ENCODE peak calls at places on chromosomes 5 and 9, in six cellular contexts. Z is heart left ventricle, B is AG04450, H is cardiac muscle cell, R is cardiac fibroblast, L is neural progenitor cell. P is an unnamed sample.

GRCh38 chr9:35749515-35750255 is 598 bp downstream of the RGP1 start:
- DNase-seq in Z (peak), R (no peak), L (peak), H (no peak), B (no peak), P (peak)

GRCh38 chr9:127980056-127980705 is 608 bp downstream of the EEIG1 start:
- DNase-seq in H (no peak), R (no peak), Z (no peak), L (peak), B (no peak), P (peak)

GRCh38 chr9:114898741-114899140 is 31.6 kb downstream of the TNFSF8 start:
- DNase-seq in B (no peak), Z (peak), L (no peak), H (peak), R (no peak), P (no peak)

GRCh38 chr5:88262116-88262515 is 6.5 kb downstream of the TMEM161B start:
- DNase-seq in H (peak), R (peak), L (no peak), B (no peak), Z (no peak), P (no peak)

GRCh38 chr9:133701981-133702797 is 36.0 kb downstream of the SARDH start:
- DNase-seq in B (no peak), L (no peak), Z (no peak), H (peak), R (peak), P (no peak)

GRCh38 chr9:98773721-98774120 is 22.6 kb downstream of the ANKS6 start:
- DNase-seq in B (no peak), H (no peak), Z (no peak), R (no peak), L (no peak), P (no peak)

GRCh38 chr5:100647461-100648230 is 112.5 kb downstream of the FAM174A start:
- DNase-seq in H (peak), B (no peak), L (peak), Z (peak), R (peak), P (peak)

GRCh38 chr5:60148356-60148755 is 254.8 kb upstream of the PDE4D start:
- DNase-seq in B (no peak), Z (no peak), L (no peak), R (peak), H (peak), P (peak)

GRCh38 chr5:154015071-154015693 is 23.5 kb downstream of the FAM114A2 start:
- DNase-seq in L (no peak), B (no peak), Z (peak), R (no peak), H (peak), P (no peak)

GRCh38 chr5:148682283-148683026 is 28.1 kb upstream of the HTR4 start:
- DNase-seq in L (no peak), Z (no peak), H (no peak), B (no peak), R (no peak), P (peak)

GRCh38 chr9:112097712-112098688 is 77.1 kb downstream of the SUSD1 start:
- DNase-seq in H (peak), R (peak), L (peak), Z (peak), B (peak), P (peak)

GRCh38 chr9:133202688-133203453 is 6.2 kb downstream of the OBP2B start:
- DNase-seq in H (no peak), R (no peak), B (no peak), L (no peak), Z (no peak), P (no peak)

GRCh38 chr9:92774274-92774673 is 9.6 kb upstream of the BICD2 start:
- DNase-seq in L (no peak), R (peak), B (peak), H (peak), Z (no peak), P (peak)

GRCh38 chr5:43024217-43024616 is 15.9 kb downstream of the ANXA2R start:
- DNase-seq in R (no peak), Z (no peak), B (no peak), L (no peak), H (no peak), P (no peak)

GRCh38 chr9:19030899-19031298 is 2.1 kb downstream of the SAXO1 start:
- DNase-seq in L (no peak), R (no peak), Z (no peak), H (no peak), B (no peak), P (peak)

GRCh38 chr5:96248152-96248551 is 184.9 kb downstream of the PCSK1 start:
- DNase-seq in H (peak), B (no peak), L (no peak), Z (no peak), R (peak), P (no peak)

GRCh38 chr5:80072103-80073073 is 37.2 kb downstream of the THBS4 start:
- DNase-seq in L (no peak), B (no peak), H (no peak), Z (no peak), R (no peak), P (no peak)

GRCh38 chr5:151498395-151499155 is 51.2 kb downstream of the SLC36A1 start:
- DNase-seq in R (no peak), L (no peak), H (no peak), B (no peak), Z (no peak), P (no peak)

GRCh38 chr9:93183663-93184438 is at the start of gene WNK2:
- DNase-seq in H (peak), L (peak), B (no peak), R (peak), Z (no peak), P (peak)

DNA sequence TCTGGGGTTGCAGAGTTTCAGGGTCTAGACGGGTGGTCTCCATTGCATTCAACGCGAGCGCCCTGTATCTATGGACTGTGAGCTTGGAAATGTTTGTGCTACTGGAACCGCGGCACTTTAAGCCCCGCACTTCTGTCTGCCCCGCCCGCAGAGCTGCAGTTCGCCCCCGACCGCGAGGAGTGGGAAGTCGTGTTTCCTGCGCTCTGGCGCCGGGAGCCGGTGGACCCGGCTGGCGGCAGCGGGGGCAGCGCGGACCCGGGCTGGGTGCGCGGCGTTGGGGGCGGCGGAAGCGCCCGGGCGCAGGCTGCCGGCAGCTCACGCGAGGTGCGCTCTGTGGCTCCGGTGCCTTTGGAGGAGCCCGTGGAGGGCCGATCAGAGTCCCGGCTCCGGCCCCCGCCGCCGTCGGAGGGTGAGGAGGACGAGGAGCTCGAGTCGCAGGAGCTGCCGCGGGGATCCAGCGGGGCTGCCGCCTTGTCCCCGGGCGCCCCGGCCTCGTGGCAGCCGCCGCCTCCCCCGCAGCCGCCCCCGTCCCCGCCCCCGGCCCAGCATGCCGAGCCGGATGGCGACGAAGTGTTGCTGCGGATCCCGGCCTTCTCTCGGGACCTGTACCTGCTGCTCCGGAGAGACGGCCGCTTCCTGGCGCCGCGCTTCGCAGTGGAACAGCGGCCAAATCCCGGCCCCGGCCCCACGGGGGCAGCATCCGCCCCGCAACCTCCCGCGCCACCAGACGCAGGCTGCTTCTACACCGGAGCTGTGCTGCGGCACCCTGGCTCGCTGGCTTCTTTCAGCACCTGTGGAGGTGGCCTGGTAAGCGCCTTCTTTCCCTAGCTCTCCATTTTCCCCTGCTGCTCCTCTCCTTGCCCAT is 1.1 kb downstream of the ADAMTS19 start:
- DNase-seq in R (peak), B (no peak), L (peak), H (peak), Z (peak), P (peak)
- TF ChIP-seq CTCF in R (peak), B (peak), L (peak), H (peak), Z (no peak), P (peak)

GRCh38 chr5:173890195-173890951 is 2.2 kb downstream of the CPEB4 start:
- DNase-seq in Z (peak), H (peak), L (peak), B (no peak), R (peak), P (peak)
- H3K4me3 ChIP-seq in Z (peak), H (peak), L (no peak), B (peak), R (peak), P (peak)

GRCh38 chr5:78677777-78678668 is 29.5 kb upstream of the LHFPL2 start:
- DNase-seq in B (peak), H (peak), R (peak), Z (peak), L (no peak), P (peak)
- TF ChIP-seq CTCF in B (peak), H (no peak), R (peak), Z (no peak), L (no peak), P (peak)

DNA sequence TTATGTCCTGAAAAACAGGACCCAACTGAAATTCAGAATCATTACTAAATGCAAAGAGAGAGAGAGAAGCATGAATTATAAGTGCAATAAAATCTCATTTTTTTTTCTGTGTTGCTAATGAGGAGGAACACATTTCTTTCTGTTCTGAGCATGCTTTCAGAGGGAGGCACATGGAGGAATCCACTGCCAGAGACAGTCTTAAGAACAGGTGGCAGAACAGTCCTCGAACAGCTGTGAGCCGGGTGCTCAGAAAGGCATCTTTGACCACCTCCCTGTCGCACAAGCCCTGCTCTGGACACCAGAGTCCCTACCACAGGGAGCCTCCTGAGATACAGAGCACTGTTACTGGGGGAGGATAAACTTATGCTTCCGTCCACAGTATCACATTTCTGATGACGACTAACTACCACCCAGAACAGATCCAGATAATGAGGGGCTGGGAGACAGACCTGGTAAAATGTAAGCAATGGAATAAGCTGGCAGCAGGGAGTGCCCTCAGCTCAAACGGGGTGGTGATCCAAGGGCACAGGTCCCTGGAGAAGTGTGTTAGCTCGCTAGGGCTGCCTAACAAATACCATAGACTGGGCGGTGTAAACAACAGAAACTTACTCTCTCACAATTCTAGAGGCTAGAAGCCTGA is 134.0 kb downstream of the SLC1A3 start:
- DNase-seq in H (peak), B (no peak), L (no peak), Z (no peak), R (peak), P (no peak)
- H3K4me3 ChIP-seq in H (no peak), B (no peak), L (no peak), Z (no peak), R (no peak), P (no peak)

GRCh38 chr5:57824047-57824446 is 341.4 kb upstream of the ACTBL2 start:
- DNase-seq in B (peak), L (no peak), Z (no peak), H (no peak), R (no peak), P (peak)
- TF ChIP-seq CTCF in B (no peak), L (no peak), Z (no peak), H (no peak), R (no peak), P (no peak)

DNA sequence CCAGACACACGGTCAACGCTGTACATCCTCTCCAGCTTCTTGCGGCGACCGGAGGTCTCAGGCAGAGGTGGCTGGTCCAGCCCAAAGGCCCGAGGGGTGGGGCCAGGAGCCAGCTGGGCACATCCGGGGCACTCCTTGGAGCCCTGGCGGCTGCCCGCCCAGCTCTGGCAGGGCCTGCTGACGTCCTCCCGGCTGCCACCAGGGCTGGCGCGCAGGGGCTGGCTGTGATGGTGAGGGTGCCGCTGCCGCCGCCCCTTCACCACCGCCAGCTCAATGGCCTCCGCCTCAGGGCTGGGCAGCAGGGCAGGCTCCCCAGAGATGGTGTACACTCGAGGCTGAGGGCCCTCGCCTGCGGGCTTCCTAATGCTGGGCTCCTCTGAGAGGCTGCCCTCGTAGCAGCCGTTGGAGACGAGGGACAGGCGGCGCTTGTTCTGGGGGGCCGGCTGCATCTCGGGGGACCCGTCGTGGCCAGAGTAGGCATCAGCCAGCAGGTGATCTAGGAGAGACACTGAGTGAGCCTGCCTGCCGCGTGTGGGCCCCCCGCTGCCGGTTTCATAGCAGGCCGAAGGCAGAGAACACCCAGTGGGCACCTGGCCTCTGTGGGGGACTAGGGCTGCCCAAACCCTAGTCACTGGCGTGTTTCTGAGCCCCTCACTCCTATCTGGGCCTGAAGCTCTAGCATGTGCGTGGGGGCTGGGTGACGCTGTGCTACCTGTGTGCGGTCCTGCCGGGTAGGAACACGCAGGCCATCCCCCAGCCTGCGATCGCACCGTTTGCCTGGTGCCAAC is 1.5 kb downstream of the NSMF start:
- DNase-seq in H (no peak), B (no peak), Z (peak), L (no peak), R (no peak), P (no peak)
- H3K4me3 ChIP-seq in H (peak), B (peak), Z (no peak), L (peak), R (peak), P (peak)

DNA sequence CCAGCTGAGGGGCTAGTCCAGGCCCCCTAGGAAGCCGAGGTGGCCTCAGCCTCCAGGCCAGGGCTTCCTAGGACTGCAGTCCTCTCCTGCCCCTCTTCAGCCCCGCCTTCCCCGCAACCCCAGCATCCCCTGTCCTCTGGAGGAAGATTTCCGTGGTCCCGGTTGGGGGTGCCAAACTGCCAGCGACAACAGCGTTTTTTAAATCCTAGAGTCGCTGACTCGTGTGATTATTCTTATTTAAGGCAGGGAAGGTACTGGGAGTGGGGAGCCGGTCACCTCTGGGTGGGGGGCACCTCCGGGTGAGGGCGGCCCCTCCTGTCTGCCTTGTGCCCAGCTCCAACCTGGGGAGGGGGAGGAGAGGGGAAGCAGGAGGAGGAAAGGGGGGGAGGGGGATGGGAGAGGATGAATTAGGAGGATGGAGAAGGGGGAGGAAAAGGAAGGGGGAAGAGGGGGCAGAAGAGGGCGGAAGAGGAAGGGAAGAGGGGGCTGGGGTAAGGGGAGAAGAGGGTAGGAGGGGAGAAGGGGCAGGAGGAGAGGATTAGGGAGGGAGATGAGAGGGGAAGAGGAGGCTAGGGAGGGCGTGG is 173.1 kb upstream of the IER5L start:
- DNase-seq in B (no peak), H (peak), R (no peak), Z (no peak), L (peak), P (no peak)
- TF ChIP-seq CTCF in B (no peak), H (no peak), R (no peak), Z (no peak), L (peak), P (no peak)

GRCh38 chr5:962801-963200 is 45.8 kb upstream of the NKD2 start:
- DNase-seq in H (no peak), B (no peak), R (no peak), Z (no peak), L (no peak), P (no peak)

GRCh38 chr5:962386-962785 is 46.2 kb upstream of the NKD2 start:
- DNase-seq in Z (no peak), B (no peak), H (no peak), R (no peak), L (no peak), P (no peak)

GRCh38 chr5:961002-961710 is 47.4 kb upstream of the NKD2 start:
- DNase-seq in B (no peak), H (no peak), Z (no peak), L (no peak), R (no peak), P (no peak)

GRCh38 chr5:960551-960950 is 48.1 kb upstream of the NKD2 start:
- DNase-seq in B (no peak), L (no peak), R (no peak), H (no peak), Z (no peak), P (no peak)

GRCh38 chr5:961711-962240 is 46.8 kb upstream of the NKD2 start:
- DNase-seq in Z (no peak), B (no peak), R (no peak), L (no peak), H (no peak), P (no peak)
- H3K4me3 ChIP-seq in Z (no peak), B (no peak), R (no peak), L (no peak), H (no peak), P (no peak)

GRCh38 chr5:14506661-14507060 is 74.9 kb upstream of the OTULINL start:
- DNase-seq in Z (no peak), H (no peak), L (no peak), B (no peak), R (no peak), P (no peak)

GRCh38 chr5:14503681-14504331 is 77.8 kb upstream of the OTULINL start:
- DNase-seq in Z (no peak), H (no peak), R (no peak), L (no peak), B (no peak), P (no peak)

GRCh38 chr5:14504816-14505215 is 76.8 kb upstream of the OTULINL start:
- DNase-seq in Z (no peak), H (no peak), L (no peak), B (no peak), R (no peak), P (no peak)

GRCh38 chr5:14504332-14504727 is 77.3 kb upstream of the OTULINL start:
- DNase-seq in R (no peak), B (no peak), H (no peak), Z (no peak), L (no peak), P (no peak)

DNA sequence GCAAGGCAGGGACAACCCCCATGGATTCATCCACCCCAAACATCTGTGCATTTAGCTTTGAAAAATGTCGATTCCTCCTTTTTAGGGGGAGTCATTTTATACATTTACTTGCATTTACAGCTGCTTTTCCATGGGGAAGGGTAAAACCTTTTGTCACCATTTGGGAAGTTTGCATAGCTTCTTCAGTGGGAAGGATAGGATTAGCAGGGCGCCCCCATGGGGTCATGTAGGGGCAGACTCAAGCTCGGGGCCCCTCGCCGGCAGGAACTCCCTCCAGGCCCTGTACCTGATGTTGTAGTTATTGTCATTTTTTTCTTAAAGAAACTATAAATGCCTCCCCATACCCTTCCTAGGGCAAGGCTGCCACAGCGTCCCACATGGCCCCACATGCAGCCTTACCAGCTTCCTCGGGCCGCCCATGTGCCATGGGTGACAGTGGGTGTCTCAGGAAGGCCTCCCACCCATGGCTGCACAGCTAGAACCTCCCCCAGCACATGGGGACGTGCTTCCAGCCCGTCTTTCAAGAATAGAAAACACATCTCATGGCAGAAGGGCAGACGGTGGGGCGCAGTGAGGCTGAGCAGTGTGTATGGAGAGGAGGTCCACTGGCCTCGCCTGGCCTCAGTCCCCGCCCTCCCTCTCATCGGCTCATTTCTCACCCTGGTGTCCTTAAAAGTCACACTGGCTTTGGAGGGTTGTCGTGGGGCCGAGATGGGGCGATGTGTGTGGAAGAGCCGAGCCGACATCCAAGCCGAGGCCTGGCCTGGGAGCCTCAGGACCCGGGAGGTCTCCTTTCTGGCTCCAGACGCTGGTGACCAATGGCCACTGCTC is 76.1 kb upstream of the OTULINL start:
- DNase-seq in H (no peak), R (no peak), L (peak), Z (no peak), B (no peak), P (no peak)
- TF ChIP-seq CTCF in H (peak), R (no peak), L (peak), Z (no peak), B (peak), P (no peak)

P was measured in epithelial cell of esophagus.